ENCODE peak calls at places on chromosome 16, in five cellular contexts. U, T, Z, Y and I are unnamed samples.

GRCh38 chr16:89779917-89780316 is 36.5 kb downstream of the FANCA start:
- DNase-seq in U (no peak), T (no peak), Z (no peak), Y (no peak), I (no peak)

GRCh38 chr16:80586476-80586875 is 45.7 kb downstream of the DYNLRB2 start:
- DNase-seq in U (no peak), T (no peak), Z (no peak), Y (no peak), I (no peak)

GRCh38 chr16:57301126-57301817 is 16.8 kb upstream of the PLLP start:
- DNase-seq in U (no peak), T (no peak), Z (no peak), Y (peak), I (peak)

GRCh38 chr16:70638814-70639792 is 7.3 kb upstream of the IL34 start:
- DNase-seq in U (no peak), T (no peak), Z (no peak), Y (no peak), I (no peak)

GRCh38 chr16:78895661-78896060 is 704.9 kb downstream of the MAF start:
- DNase-seq in U (no peak), T (no peak), Z (no peak), Y (no peak), I (no peak)

GRCh38 chr16:5062790-5063765 is 2.7 kb downstream of the C16orf89 start:
- DNase-seq in U (no peak), T (no peak), Z (peak), Y (no peak), I (no peak)

GRCh38 chr16:69077251-69077650 is 28.2 kb upstream of the HAS3 start:
- DNase-seq in U (no peak), T (no peak), Z (no peak), Y (no peak), I (no peak)

GRCh38 chr16:86306811-86307517 is 203.4 kb upstream of the FOXF1 start:
- DNase-seq in U (no peak), T (no peak), Z (no peak), Y (no peak), I (no peak)

GRCh38 chr16:52872706-52873105 is 180.0 kb downstream of the CHD9NB start:
- DNase-seq in U (no peak), T (no peak), Z (no peak), Y (no peak), I (no peak)

GRCh38 chr16:81623365-81624102 is 155.6 kb upstream of the PLCG2 start:
- DNase-seq in U (peak), T (no peak), Z (peak), Y (peak), I (peak)

GRCh38 chr16:49700222-49700927 is 155.5 kb downstream of the ZNF423 start:
- DNase-seq in U (no peak), T (no peak), Z (no peak), Y (peak), I (peak)

GRCh38 chr16:55835578-55835977 is 2.7 kb upstream of the CES1 start:
- DNase-seq in U (no peak), T (no peak), Z (no peak), Y (no peak), I (peak)

GRCh38 chr16:68246671-68247070 is 1.5 kb downstream of the PLA2G15 start:
- DNase-seq in U (no peak), T (no peak), Z (peak), Y (no peak), I (no peak)

GRCh38 chr16:26649646-26650045 is 417.1 kb upstream of the C16orf82 start:
- DNase-seq in U (no peak), T (no peak), Z (no peak), Y (no peak), I (no peak)

GRCh38 chr16:50154369-50154947 is 1.4 kb downstream of the TENT4B start:
- DNase-seq in U (no peak), T (no peak), Z (no peak), Y (peak), I (no peak)

GRCh38 chr16:84730406-84731106 is 30.8 kb downstream of the USP10 start:
- DNase-seq in U (no peak), T (no peak), Z (peak), Y (peak), I (peak)

GRCh38 chr16:46768809-46769208 is 20.7 kb upstream of the MYLK3 start:
- DNase-seq in U (no peak), T (no peak), Z (no peak), Y (no peak), I (no peak)

GRCh38 chr16:79071424-79071823 is 529.1 kb downstream of the MAF start:
- DNase-seq in U (no peak), T (no peak), Z (no peak), Y (no peak), I (no peak)

GRCh38 chr16:16908058-16908457 is 529.1 kb downstream of the NPIPA7 start:
- DNase-seq in U (no peak), T (no peak), Z (no peak), Y (no peak), I (no peak)

GRCh38 chr16:28318042-28318597 is 25.8 kb downstream of the SBK1 start:
- DNase-seq in U (no peak), T (no peak), Z (no peak), Y (no peak), I (no peak)